ENCODE peak calls at places on chromosome 3, in nine cellular contexts. T, F, V, E, B, Y, W, M and N are unnamed samples.

GRCh38 chr3:156360116-156360515 is 194.8 kb downstream of the SSR3 start:
- DNase-seq in V (no peak), E (no peak), F (no peak), T (no peak), W (no peak), M (no peak), B (no peak), Y (no peak), N (no peak)

GRCh38 chr3:185688808-185689207 is 102.7 kb downstream of the SENP2 start:
- DNase-seq in T (no peak), E (no peak), M (no peak), W (no peak), B (peak; percentile 66), V (no peak), F (peak; percentile 99), Y (no peak), N (no peak)

GRCh38 chr3:142501004-142501926 is 53.4 kb upstream of the XRN1 start:
- DNase-seq in B (no peak), T (no peak), F (peak; percentile 89), E (no peak), Y (no peak), M (no peak), W (no peak), V (no peak), N (no peak)

GRCh38 chr3:195880037-195880431 is 28.3 kb downstream of the TNK2 start:
- DNase-seq in B (no peak), F (no peak), V (no peak), T (no peak), E (no peak), W (no peak), M (no peak), Y (no peak), N (no peak)

GRCh38 chr3:105867690-105868449 is 942 bp downstream of the CBLB start:
- DNase-seq in E (no peak), V (no peak), F (no peak), T (no peak), M (no peak), W (peak; percentile 13), Y (no peak), B (no peak), N (no peak)

GRCh38 chr3:42712716-42713372 is 10.2 kb upstream of the HHATL start:
- DNase-seq in F (no peak), E (peak; percentile 44), Y (no peak), W (no peak), V (no peak), M (no peak), T (peak; percentile 39), B (no peak), N (no peak)

GRCh38 chr3:196620228-196620627 is 19.3 kb upstream of the NRROS start:
- DNase-seq in W (no peak), E (no peak), V (peak; percentile 57), T (no peak), M (no peak), F (no peak), B (no peak), Y (no peak), N (no peak)

GRCh38 chr3:164879201-164879600 is 199.1 kb downstream of the SI start:
- DNase-seq in W (peak; percentile 11), F (no peak), B (no peak), E (no peak), Y (no peak), T (no peak), M (no peak), V (no peak), N (no peak)

GRCh38 chr3:39531066-39531465 is 63.6 kb downstream of the MOBP start:
- DNase-seq in W (no peak), V (no peak), B (no peak), M (no peak), Y (no peak), E (no peak), T (no peak), F (no peak), N (no peak)

GRCh38 chr3:74787008-74787407 is 172.5 kb upstream of the CNTN3 start:
- DNase-seq in M (no peak), T (no peak), V (no peak), W (peak; percentile 54), B (peak; percentile 9), E (no peak), F (no peak), Y (no peak), N (no peak)

GRCh38 chr3:27486328-27486727 is 2.1 kb upstream of the SLC4A7 start:
- DNase-seq in Y (no peak), T (no peak), W (no peak), V (no peak), F (no peak), B (no peak), E (no peak), M (no peak), N (no peak)

DNA sequence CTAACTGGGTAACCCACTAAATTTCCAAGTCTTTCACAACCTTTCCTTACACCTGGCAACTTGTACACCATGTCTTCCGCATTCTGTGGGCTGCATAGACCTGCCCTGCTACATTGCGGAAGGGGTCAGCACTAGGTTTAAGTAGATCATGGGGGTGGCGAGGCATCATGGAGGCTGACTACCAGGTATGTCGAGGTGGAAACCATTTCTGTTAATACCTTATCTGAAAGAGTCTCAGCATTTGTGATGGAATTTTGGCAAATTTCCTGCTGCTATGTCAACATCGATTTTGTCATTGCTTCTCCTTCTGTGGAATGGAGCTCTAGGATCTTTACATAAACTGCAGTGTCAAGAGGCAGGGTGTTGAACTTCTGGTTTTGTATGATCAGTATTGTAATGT is 187.2 kb downstream of the GHSR start:
- DNase-seq in M (no peak), E (no peak), F (no peak), W (no peak), B (no peak), Y (no peak), T (no peak), V (no peak), N (no peak)
- H3K4me1 ChIP-seq in M (no peaks in the 10 kb centered on the region), E (peaks cover 61% of the 10 kb centered on the region), F (peaks cover 20% of the 10 kb centered on the region), W (peaks cover 42% of the 10 kb centered on the region), B (no peaks in the 10 kb centered on the region), Y (no peaks in the 10 kb centered on the region), T (peaks cover 49% of the 10 kb centered on the region), V (peaks cover 73% of the 10 kb centered on the region), N (no peaks in the 10 kb centered on the region)

DNA sequence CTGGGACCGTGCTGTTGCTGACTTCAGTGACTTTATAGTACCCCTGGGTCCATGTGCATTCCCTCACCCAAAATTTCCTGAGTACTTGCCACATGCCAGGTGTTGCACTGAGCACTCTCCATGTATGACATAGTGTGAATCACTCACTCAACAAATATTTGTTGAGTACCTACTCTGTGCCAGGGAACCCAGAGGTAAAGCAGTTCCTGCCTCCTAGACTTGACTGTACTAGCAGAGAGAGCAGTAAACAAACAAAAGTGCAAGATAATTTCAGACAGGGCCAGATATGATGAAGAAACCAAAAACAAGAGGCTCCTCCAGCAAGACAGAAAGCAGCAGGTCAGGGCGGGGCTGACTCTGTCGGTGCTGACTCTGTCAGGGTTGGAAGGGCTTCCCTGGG is 12.2 kb downstream of the TGM4 start:
- DNase-seq in F (no peak), W (no peak), T (no peak), V (no peak), E (no peak), M (no peak), Y (no peak), B (no peak), N (no peak)
- H3K4me1 ChIP-seq in F (peaks cover 23% of the 10 kb centered on the region), W (peaks cover 9% of the 10 kb centered on the region), T (no peaks in the 10 kb centered on the region), V (no peaks in the 10 kb centered on the region), E (peaks cover 22% of the 10 kb centered on the region), M (no peaks in the 10 kb centered on the region), Y (no peaks in the 10 kb centered on the region), B (peaks cover 11% of the 10 kb centered on the region), N (no peaks in the 10 kb centered on the region)

GRCh38 chr3:188241883-188242282 is 87.9 kb downstream of the LPP start:
- DNase-seq in F (no peak), T (no peak), B (no peak), E (no peak), W (no peak), Y (no peak), M (peak; percentile 30), V (no peak), N (no peak)

GRCh38 chr3:188241072-188241471 is 87.1 kb downstream of the LPP start:
- DNase-seq in Y (no peak), M (peak; percentile 62), F (peak; percentile 67), E (peak; percentile 74), T (no peak), B (no peak), W (no peak), V (peak; percentile 70), N (no peak)

GRCh38 chr3:188239035-188239434 is 85.1 kb downstream of the LPP start:
- DNase-seq in M (peak; percentile 92), Y (no peak), V (no peak), T (no peak), E (peak; percentile 49), W (no peak), B (no peak), F (no peak), N (no peak)

GRCh38 chr3:188239577-188239976 is 85.6 kb downstream of the LPP start:
- DNase-seq in T (no peak), F (no peak), B (no peak), V (no peak), E (no peak), W (no peak), M (peak; percentile 38), Y (no peak), N (no peak)

GRCh38 chr3:188240189-188240981 is 86.4 kb downstream of the LPP start:
- DNase-seq in Y (no peak), T (no peak), F (no peak), M (peak; percentile 52), E (no peak), W (peak; percentile 33), B (no peak), V (peak; percentile 42), N (no peak)
- H3K4me1 ChIP-seq in Y (peaks cover 1% of the 10 kb centered on the region), T (peaks cover 6% of the 10 kb centered on the region), F (peaks cover 22% of the 10 kb centered on the region), M (peaks cover 99% of the 10 kb centered on the region), E (peaks cover 44% of the 10 kb centered on the region), W (no peaks in the 10 kb centered on the region), B (no peaks in the 10 kb centered on the region), V (peaks cover 40% of the 10 kb centered on the region), N (no peaks in the 10 kb centered on the region)

GRCh38 chr3:72968280-72968679 is 28.3 kb upstream of the PPP4R2 start:
- DNase-seq in B (no peak), E (no peak), W (no peak), T (no peak), V (no peak), Y (no peak), F (no peak), M (no peak), N (no peak)
- H3K4me1 ChIP-seq in B (no peaks in the 10 kb centered on the region), E (no peaks in the 10 kb centered on the region), W (peaks cover 4% of the 10 kb centered on the region), T (no peaks in the 10 kb centered on the region), V (peaks cover 7% of the 10 kb centered on the region), Y (no peaks in the 10 kb centered on the region), F (no peaks in the 10 kb centered on the region), M (peaks cover 3% of the 10 kb centered on the region), N (no peaks in the 10 kb centered on the region)

GRCh38 chr3:35649405-35649804 is 10.1 kb downstream of the ARPP21 start:
- DNase-seq in E (no peak), T (no peak), M (no peak), W (no peak), F (no peak), B (no peak), V (no peak), Y (no peak), N (no peak)
- H3K4me1 ChIP-seq in E (no peaks in the 10 kb centered on the region), T (no peaks in the 10 kb centered on the region), M (peaks cover 16% of the 10 kb centered on the region), W (no peaks in the 10 kb centered on the region), F (no peaks in the 10 kb centered on the region), B (no peaks in the 10 kb centered on the region), V (no peaks in the 10 kb centered on the region), Y (no peaks in the 10 kb centered on the region), N (no peaks in the 10 kb centered on the region)